ENCODE peak calls at places on chromosome 1, in four cellular contexts. Z is MG63, V is ovary, A is upper lobe of left lung. U is an unnamed sample.

GRCh38 chr1:72197786-72198185 is 84.6 kb downstream of the NEGR1 start:
- DNase-seq in Z (no peak), V (no peak), A (no peak), U (no peak)

GRCh38 chr1:115524211-115524610 is 117.6 kb upstream of the VANGL1 start:
- DNase-seq in Z (no peak), V (no peak), A (no peak), U (no peak)

GRCh38 chr1:109814223-109814622 is 50.5 kb upstream of the EPS8L3 start:
- DNase-seq in Z (no peak), V (no peak), A (no peak), U (peak; percentile 6)

GRCh38 chr1:171141336-171142051 is 43.6 kb upstream of the FMO2 start:
- DNase-seq in Z (peak; percentile 69), V (peak; percentile 57), A (peak; percentile 22), U (peak; percentile 22)

GRCh38 chr1:84365225-84366221 is 32.8 kb upstream of the DNASE2B start:
- DNase-seq in Z (peak; percentile 72), V (no peak), A (peak; percentile 25), U (no peak)

GRCh38 chr1:54786778-54787177 is 14.3 kb downstream of the TTC22 start:
- DNase-seq in Z (no peak), V (no peak), A (no peak), U (no peak)

GRCh38 chr1:153957744-153958110 is 685 bp downstream of the CRTC2 start:
- DNase-seq in Z (peak; percentile 12), V (no peak), A (peak; percentile 55), U (no peak)

GRCh38 chr1:98103617-98104284 is 182.9 kb upstream of the DPYD start:
- DNase-seq in Z (no peak), V (no peak), A (no peak), U (no peak)

GRCh38 chr1:28812669-28813468 is 899 bp downstream of the OPRD1 start:
- DNase-seq in Z (no peak), V (no peak), A (no peak), U (no peak)

GRCh38 chr1:203069028-203069804 is 16.6 kb downstream of the MYOG start:
- DNase-seq in Z (no peak), V (no peak), A (no peak), U (no peak)

GRCh38 chr1:185694081-185694480 is 40.1 kb upstream of the HMCN1 start:
- DNase-seq in Z (no peak), V (no peak), A (peak; percentile 45), U (no peak)

GRCh38 chr1:97680460-97680859 is 240.4 kb downstream of the DPYD start:
- DNase-seq in Z (no peak), V (no peak), A (no peak), U (no peak)

GRCh38 chr1:165680303-165680702 is 18.1 kb downstream of the ALDH9A1 start:
- DNase-seq in Z (no peak), V (no peak), A (no peak), U (no peak)

GRCh38 chr1:53075206-53075605 is 13.2 kb downstream of the PODN start:
- DNase-seq in Z (no peak), V (peak; percentile 20), A (no peak), U (no peak)

GRCh38 chr1:20072771-20073170 is 2.8 kb downstream of the PLA2G5 start:
- DNase-seq in Z (no peak), V (no peak), A (no peak), U (no peak)

GRCh38 chr1:75797273-75797588 is 549 bp downstream of the MSH4 start:
- DNase-seq in Z (no peak), V (no peak), A (no peak), U (no peak)

GRCh38 chr1:39142394-39143060 is 62.0 kb upstream of the MACF1 start:
- DNase-seq in Z (no peak), V (no peak), A (peak; percentile 93), U (no peak)

GRCh38 chr1:37919277-37919676 is 27.6 kb downstream of the INPP5B start:
- DNase-seq in Z (peak; percentile 12), V (no peak), A (no peak), U (peak; percentile 49)

GRCh38 chr1:163171826-163172225 is 30.9 kb downstream of the RGS5 start:
- DNase-seq in Z (no peak), V (no peak), A (no peak), U (no peak)

GRCh38 chr1:207959141-207959825 is 48.4 kb upstream of the CD34 start:
- DNase-seq in Z (peak; percentile 76), V (peak; percentile 92), A (no peak), U (peak; percentile 83)

GRCh38 chr1:117568999-117569398 is 36.8 kb upstream of the TENT5C start:
- DNase-seq in Z (no peak), V (no peak), A (no peak), U (peak; percentile 47)

GRCh38 chr1:117572546-117572945 is 33.3 kb upstream of the TENT5C start:
- DNase-seq in Z (no peak), V (no peak), A (no peak), U (no peak)

GRCh38 chr1:117569956-117570355 is 35.9 kb upstream of the TENT5C start:
- DNase-seq in Z (no peak), V (no peak), A (no peak), U (no peak)

GRCh38 chr1:117571496-117571895 is 34.4 kb upstream of the TENT5C start:
- DNase-seq in Z (no peak), V (no peak), A (no peak), U (no peak)

DNA sequence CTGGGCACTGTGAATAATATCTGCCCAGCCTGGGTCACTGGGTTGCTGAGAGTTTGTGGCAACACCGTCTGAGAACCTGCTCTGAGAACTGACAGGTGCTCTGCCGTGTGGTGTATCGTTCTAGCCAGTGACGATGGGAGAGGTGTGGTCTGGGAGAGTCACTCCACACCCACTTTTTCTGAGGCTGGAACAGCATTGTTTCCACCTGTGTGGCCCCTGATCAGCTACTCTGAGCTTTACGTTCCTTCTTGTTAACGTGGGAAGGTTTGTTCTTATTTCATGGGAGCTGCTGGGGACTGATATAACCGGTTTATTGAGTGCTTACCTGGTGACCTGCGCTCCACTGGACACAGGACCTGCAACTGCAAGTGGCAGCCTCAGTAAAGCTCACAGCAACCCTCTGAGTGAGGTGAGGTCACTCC is 34.8 kb upstream of the TENT5C start:
- DNase-seq in Z (no peak), V (no peak), A (peak; percentile 86), U (peak; percentile 70)
- H3K4me3 ChIP-seq in Z (no peak overlapping the region), V (no peak overlapping the region), A (no peak overlapping the region), U (no peak overlapping the region)

DNA sequence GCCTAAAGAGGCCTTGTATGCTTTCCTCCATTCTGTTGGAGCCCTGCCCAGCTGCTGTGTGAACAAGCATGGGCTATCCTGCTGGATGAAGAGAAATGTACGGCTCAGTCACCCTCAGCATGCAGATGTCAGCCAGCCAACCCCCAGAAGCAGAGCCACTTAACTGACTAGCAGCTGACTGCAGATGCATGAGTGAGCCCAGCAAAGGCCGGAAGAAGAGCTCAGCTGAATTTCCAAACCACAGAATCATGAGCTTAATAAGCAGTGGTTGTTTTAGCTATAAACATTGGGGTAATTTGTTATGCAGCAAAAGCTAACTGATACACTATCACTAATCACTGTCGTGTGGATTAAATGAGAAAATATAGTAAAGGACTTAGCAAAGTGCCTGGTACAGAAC is 39.0 kb downstream of the FOXO6 start:
- DNase-seq in Z (no peak), V (no peak), A (no peak), U (no peak)
- H3K27me3 ChIP-seq in Z (no peaks in the 10 kb centered on the region), V (no peaks in the 10 kb centered on the region), A (no peaks in the 10 kb centered on the region), U (peaks cover 9% of the 10 kb centered on the region)

DNA sequence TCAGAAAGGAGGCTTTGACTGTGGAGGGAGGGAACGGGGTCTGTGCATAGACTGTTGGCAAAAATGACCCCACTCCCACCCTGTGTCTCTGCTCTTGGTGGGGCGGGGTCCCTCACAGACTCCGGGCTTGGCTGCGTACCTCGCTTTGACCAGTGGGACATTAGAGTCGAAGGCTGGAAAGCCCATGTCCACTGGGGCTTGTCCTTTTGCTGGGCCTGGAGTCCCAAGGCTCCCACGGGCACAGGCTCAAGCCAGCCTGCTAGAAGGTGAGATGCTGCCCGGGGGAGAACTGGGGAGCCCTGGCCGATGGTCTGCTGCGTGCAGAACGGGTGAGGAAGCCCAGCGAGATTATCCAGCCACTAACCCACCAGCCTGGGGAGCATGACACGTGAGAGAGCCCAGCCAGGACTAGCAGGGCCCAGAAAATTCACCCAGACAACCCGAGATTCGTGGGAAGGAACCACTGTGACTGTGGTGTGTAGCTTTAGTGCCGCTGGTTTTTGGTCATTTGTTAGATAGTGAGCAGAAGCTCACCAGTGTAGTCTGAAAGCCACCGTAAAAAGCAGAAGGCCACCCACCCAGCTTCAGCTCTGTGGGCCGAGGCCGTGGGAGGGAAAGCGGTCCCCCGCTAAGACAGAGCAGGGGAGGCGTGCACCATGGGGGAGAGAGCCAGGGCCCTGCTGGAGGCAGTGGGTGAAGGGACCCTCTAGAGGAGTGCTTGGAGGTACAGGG is 78.3 kb upstream of the C1orf174 start:
- DNase-seq in Z (no peak), V (no peak), A (no peak), U (peak; percentile 42)
- H3K36me3 ChIP-seq in Z (no peaks in the 10 kb centered on the region), V (no peaks in the 10 kb centered on the region), A (no peaks in the 10 kb centered on the region), U (no peaks in the 10 kb centered on the region)

GRCh38 chr1:31180338-31180737 is 59.3 kb downstream of the NKAIN1 start:
- DNase-seq in Z (no peak), V (no peak), A (no peak), U (no peak)

GRCh38 chr1:31181515-31182343 is 58.0 kb downstream of the NKAIN1 start:
- DNase-seq in Z (peak; percentile 45), V (no peak), A (peak; percentile 35), U (peak; percentile 93)

GRCh38 chr1:31183126-31183525 is 56.6 kb downstream of the NKAIN1 start:
- DNase-seq in Z (no peak), V (no peak), A (no peak), U (no peak)

GRCh38 chr1:31183927-31184554 is 55.6 kb downstream of the NKAIN1 start:
- DNase-seq in Z (peak; percentile 15), V (no peak), A (no peak), U (peak; percentile 82)

GRCh38 chr1:31182352-31182751 is 57.3 kb downstream of the NKAIN1 start:
- DNase-seq in Z (peak; percentile 91), V (peak; percentile 74), A (peak; percentile 57), U (peak; percentile 95)
- H3K4me3 ChIP-seq in Z (no peak overlapping the region), V (no peak overlapping the region), A (peak overlapping the region; percentile 11), U (peak overlapping the region; percentile 35)

DNA sequence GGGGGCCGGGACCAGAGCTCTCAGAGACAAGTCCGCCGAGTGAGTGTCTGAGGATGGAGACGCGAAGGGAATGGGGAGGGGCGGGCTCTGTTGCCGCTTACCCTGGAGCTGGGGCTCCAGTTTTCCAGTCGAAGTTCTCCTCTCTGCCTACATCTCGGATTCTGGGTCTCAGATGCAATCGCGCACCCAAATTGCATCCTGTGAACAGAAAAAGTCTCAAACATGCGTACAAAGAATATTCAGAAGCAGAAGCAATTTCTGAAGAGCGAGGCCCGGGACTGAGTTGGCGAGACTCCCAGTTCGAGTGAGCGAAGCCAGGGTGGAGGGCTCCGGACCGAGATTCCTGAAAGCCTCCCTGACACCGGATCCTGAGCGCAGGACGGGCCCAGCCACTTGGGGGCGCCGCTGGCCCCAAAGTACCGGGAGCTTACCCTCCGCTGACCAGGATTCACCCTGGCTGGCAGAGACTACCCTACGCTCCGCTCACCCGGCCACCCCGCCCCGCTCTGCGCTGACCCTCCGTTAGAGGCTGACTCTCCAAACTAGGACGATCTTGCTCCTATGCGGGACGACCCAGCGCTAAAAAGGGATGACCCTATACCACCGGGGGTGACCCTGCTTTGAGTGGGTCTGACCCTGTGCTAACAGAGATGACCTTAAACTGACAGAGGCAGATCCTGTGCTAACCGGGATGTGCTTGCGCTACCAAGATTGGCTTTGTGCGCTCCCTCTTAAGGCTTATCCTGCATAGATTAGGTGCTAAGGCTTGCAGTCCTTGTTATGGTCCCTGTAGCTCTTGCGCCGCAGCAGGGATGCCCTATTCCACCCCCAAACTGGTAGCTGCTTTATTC is 12.1 kb downstream of the FOXD2 start:
- DNase-seq in Z (no peak), V (no peak), A (peak; percentile 54), U (peak; percentile 94)
- H3K27me3 ChIP-seq in Z (no peaks in the 10 kb centered on the region), V (no peaks in the 10 kb centered on the region), A (peaks cover 2% of the 10 kb centered on the region), U (peaks cover 79% of the 10 kb centered on the region)